ENCODE peak calls at places on chromosomes 5 and 9, in ten cellular contexts. U, L, E, T, K, N, G, X, P and I are unnamed samples.

GRCh38 chr9:69346596-69347390 is 21.8 kb downstream of the ENTREP1 start:
- DNase-seq in G (no peak), K (no peak), T (no peak), U (no peak), X (peak), N (no peak), P (no peak), L (no peak), E (no peak), I (no peak)

GRCh38 chr5:168978015-168978414 is 322.9 kb downstream of the SLIT3 start:
- DNase-seq in L (no peak), U (peak), P (no peak), G (no peak), N (no peak), T (no peak), E (no peak), K (no peak), X (peak), I (no peak)

GRCh38 chr9:19782005-19782404 is 6.8 kb downstream of the SLC24A2 start:
- DNase-seq in L (no peak), X (peak), K (no peak), N (no peak), E (peak), U (peak), T (no peak), P (no peak), G (no peak), I (no peak)

GRCh38 chr9:131319486-131319885 is 30.0 kb downstream of the PLPP7 start:
- DNase-seq in T (no peak), U (no peak), K (no peak), G (no peak), N (no peak), P (no peak), E (no peak), L (no peak), X (no peak), I (peak)

GRCh38 chr5:172453986-172454354 is 355 bp downstream of the SH3PXD2B start:
- DNase-seq in U (peak), K (no peak), P (no peak), N (peak), X (peak), T (no peak), E (no peak), L (peak), G (no peak), I (no peak)

GRCh38 chr5:19488786-19489185 is 499.2 kb downstream of the CDH18 start:
- DNase-seq in T (peak), G (no peak), E (no peak), X (no peak), N (no peak), K (no peak), P (no peak), U (no peak), L (no peak), I (no peak)

GRCh38 chr5:57735754-57736153 is 253.1 kb upstream of the ACTBL2 start:
- DNase-seq in E (peak), K (no peak), X (peak), P (no peak), T (no peak), U (peak), N (no peak), G (no peak), L (no peak), I (no peak)

GRCh38 chr5:149822310-149822709 is 92.2 kb downstream of the PPARGC1B start:
- DNase-seq in N (no peak), K (no peak), E (no peak), U (no peak), T (no peak), L (no peak), X (no peak), P (no peak), G (no peak), I (peak)

GRCh38 chr5:144205141-144205551 is 34.5 kb downstream of the KCTD16 start:
- DNase-seq in G (no peak), E (no peak), T (peak), N (peak), P (no peak), U (peak), L (peak), X (peak), K (no peak), I (no peak)

GRCh38 chr5:96096724-96097123 is 135.1 kb upstream of the ELL2 start:
- DNase-seq in U (no peak), K (no peak), X (no peak), L (no peak), N (no peak), G (no peak), E (no peak), T (no peak), P (no peak), I (no peak)

GRCh38 chr5:16464664-16465543 is 696 bp downstream of the ZNF622 start:
- DNase-seq in U (no peak), L (no peak), P (no peak), K (no peak), G (no peak), N (no peak), E (no peak), T (no peak), X (no peak), I (peak)

GRCh38 chr5:173047838-173048105 is 8.4 kb upstream of the CREBRF start:
- DNase-seq in K (no peak), X (no peak), P (no peak), L (no peak), E (no peak), U (no peak), N (no peak), T (no peak), G (no peak), I (no peak)

GRCh38 chr5:141223112-141223783 is at the start of gene PCDHB14:
- DNase-seq in N (no peak), T (peak), X (peak), G (no peak), L (peak), E (no peak), K (no peak), U (peak), P (no peak), I (no peak)

GRCh38 chr9:69605406-69605805 is 66.8 kb downstream of the APBA1 start:
- DNase-seq in X (no peak), U (no peak), E (no peak), N (no peak), T (no peak), L (peak), P (no peak), K (no peak), G (no peak), I (no peak)

GRCh38 chr5:84430863-84431663 is 46.4 kb upstream of the EDIL3 start:
- DNase-seq in P (no peak), X (peak), U (peak), T (peak), N (no peak), G (no peak), E (no peak), L (no peak), K (no peak), I (no peak)

GRCh38 chr5:162786234-162786633 is 651.2 kb upstream of the CCNG1 start:
- DNase-seq in N (no peak), E (no peak), U (no peak), L (no peak), G (no peak), P (no peak), T (no peak), X (no peak), K (no peak), I (no peak)

GRCh38 chr5:137754961-137755762 is 999 bp upstream of the HNRNPA0 start:
- DNase-seq in E (no peak), X (no peak), G (no peak), L (no peak), U (no peak), N (no peak), K (no peak), P (no peak), T (peak), I (no peak)

GRCh38 chr9:2230362-2230761 is 215.2 kb downstream of the SMARCA2 start:
- DNase-seq in K (no peak), U (no peak), E (no peak), T (peak), N (no peak), X (no peak), L (no peak), G (no peak), P (no peak), I (no peak)

GRCh38 chr9:13143281-13143680 is 136.2 kb downstream of the MPDZ start:
- DNase-seq in G (no peak), L (peak), E (no peak), N (no peak), T (no peak), X (no peak), P (no peak), U (no peak), K (no peak), I (no peak)

GRCh38 chr5:169577966-169578365 is 5.6 kb upstream of the SPDL1 start:
- DNase-seq in E (no peak), X (peak), L (no peak), G (no peak), P (no peak), K (no peak), N (no peak), T (peak), U (peak), I (no peak)

GRCh38 chr9:123338710-123339665 is 17.0 kb upstream of the CRB2 start:
- DNase-seq in P (peak), K (peak), E (no peak), L (no peak), G (peak), X (peak), U (peak), N (no peak), T (no peak), I (peak)

GRCh38 chr9:16652511-16653101 is 217.9 kb downstream of the BNC2 start:
- DNase-seq in G (no peak), P (no peak), T (no peak), U (peak), X (peak), N (no peak), E (no peak), K (no peak), L (no peak), I (no peak)

GRCh38 chr9:25724424-25724823 is 46.2 kb upstream of the TUSC1 start:
- DNase-seq in N (no peak), P (no peak), X (peak), K (no peak), G (no peak), L (no peak), E (no peak), U (no peak), T (no peak), I (no peak)

GRCh38 chr5:14868771-14869170 is 2.8 kb downstream of the ANKH start:
- DNase-seq in E (no peak), G (no peak), L (no peak), U (no peak), N (no peak), X (no peak), T (peak), P (no peak), K (no peak), I (no peak)